ENCODE peak calls at places on chromosomes 6 and 20, in ten cellular contexts. L is ovary, T is breast epithelium, F is nephron progenitor cell, N is smooth muscle cell of the brain vasculature, P is T1000, R is GM06990, U is MG63, G is occipital lobe, J is cardiac muscle cell. B is an unnamed sample.
A peak's percentile ranks its signal among the peaks of the same experiment; 100 is the strongest.

GRCh38 chr6:134892362-134892761 is 57.5 kb downstream of the ALDH8A1 start:
- DNase-seq in L (no peak), T (no peak), F (no peak), N (no peak), P (no peak), R (no peak), U (no peak), G (no peak), J (no peak), B (no peak)

GRCh38 chr6:152426276-152426675 is 210.9 kb downstream of the SYNE1 start:
- DNase-seq in L (no peak), T (no peak), F (no peak), N (no peak), P (no peak), R (no peak), U (no peak), G (no peak), J (no peak), B (no peak)

GRCh38 chr6:37709932-37710565 is 12.4 kb upstream of the MDGA1 start:
- DNase-seq in L (no peak), T (no peak), F (no peak), N (no peak), P (no peak), R (no peak), U (no peak), G (no peak), J (no peak), B (no peak)

GRCh38 chr6:117329926-117330325 is 64.6 kb downstream of the VGLL2 start:
- DNase-seq in L (no peak), T (no peak), F (no peak), N (no peak), P (no peak), R (no peak), U (no peak), G (no peak), J (no peak), B (no peak)

GRCh38 chr6:75243333-75244062 is at the start of gene COX7A2:
- DNase-seq in L (peak; percentile 87), T (peak; percentile 89), F (peak; percentile 81), N (peak; percentile 89), P (peak; percentile 65), R (peak; percentile 84), U (peak; percentile 92), G (peak; percentile 92), J (peak; percentile 96), B (peak; percentile 97)

GRCh38 chr6:154488802-154489437 is 21.6 kb downstream of the CNKSR3 start:
- DNase-seq in L (no peak), T (no peak), F (no peak), N (no peak), P (peak; percentile 16), R (no peak), U (peak; percentile 42), G (no peak), J (no peak), B (no peak)

GRCh38 chr6:112332274-112332673 is 14.9 kb upstream of the RFPL4B start:
- DNase-seq in L (no peak), T (no peak), F (no peak), N (no peak), P (no peak), R (no peak), U (no peak), G (no peak), J (no peak), B (no peak)

GRCh38 chr20:58102744-58103516 is 125.5 kb downstream of the ANKRD60 start:
- DNase-seq in L (no peak), T (no peak), F (no peak), N (no peak), P (no peak), R (no peak), U (no peak), G (no peak), J (no peak), B (peak; percentile 15)

GRCh38 chr6:64230530-64230929 is 594.9 kb downstream of the PHF3 start:
- DNase-seq in L (no peak), T (no peak), F (no peak), N (no peak), P (no peak), R (no peak), U (no peak), G (no peak), J (no peak), B (no peak)

GRCh38 chr6:3035397-3035796 is 32.9 kb upstream of the RIPK1 start:
- DNase-seq in L (no peak), T (no peak), F (no peak), N (no peak), P (no peak), R (no peak), U (no peak), G (no peak), J (no peak), B (no peak)

GRCh38 chr6:143058987-143059386 is 1.7 kb upstream of the AIG1 start:
- DNase-seq in L (no peak), T (no peak), F (no peak), N (no peak), P (no peak), R (no peak), U (no peak), G (no peak), J (no peak), B (peak; percentile 35)

GRCh38 chr6:118586741-118587485 is 38.8 kb downstream of the PLN start:
- DNase-seq in L (no peak), T (no peak), F (no peak), N (no peak), P (no peak), R (no peak), U (no peak), G (no peak), J (no peak), B (no peak)

B was measured in Ammon's horn.